ENCODE peak calls at places on chromosome 5, in ten cellular contexts. K, G, A, B, Z, E, F, O, P and J are unnamed samples.

GRCh38 chr5:36199620-36200019 is 42.1 kb downstream of the NADK2 start:
- DNase-seq in K (peak; percentile 17), G (no peak), A (no peak), B (no peak), Z (no peak), E (no peak), F (no peak), O (no peak), P (no peak), J (peak; percentile 82)

GRCh38 chr5:1367149-1367548 is 22.2 kb upstream of the CLPTM1L start:
- DNase-seq in K (no peak), G (peak; percentile 31), A (no peak), B (no peak), Z (no peak), E (no peak), F (no peak), O (no peak), P (no peak), J (no peak)

GRCh38 chr5:133944263-133945230 is 23.9 kb downstream of the C5orf15 start:
- DNase-seq in K (peak; percentile 72), G (no peak), A (peak; percentile 52), B (peak; percentile 40), Z (no peak), E (peak; percentile 41), F (peak; percentile 65), O (no peak), P (peak; percentile 85), J (peak; percentile 67)

GRCh38 chr5:81164936-81165335 is 68.2 kb upstream of the CKMT2 start:
- DNase-seq in K (no peak), G (peak; percentile 53), A (no peak), B (peak; percentile 11), Z (no peak), E (no peak), F (no peak), O (no peak), P (no peak), J (peak; percentile 31)

GRCh38 chr5:10162468-10162867 is 87.2 kb downstream of the ATPSCKMT start:
- DNase-seq in K (no peak), G (no peak), A (no peak), B (no peak), Z (no peak), E (no peak), F (peak; percentile 86), O (no peak), P (no peak), J (no peak)

GRCh38 chr5:139410121-139410885 is 6.4 kb upstream of the SPATA24 start:
- DNase-seq in K (peak; percentile 67), G (no peak), A (no peak), B (no peak), Z (peak; percentile 33), E (no peak), F (no peak), O (no peak), P (no peak), J (no peak)

GRCh38 chr5:127313847-127314473 is 23.4 kb downstream of the MEGF10 start:
- DNase-seq in K (peak; percentile 73), G (peak; percentile 82), A (no peak), B (peak; percentile 62), Z (peak; percentile 68), E (peak; percentile 34), F (peak; percentile 56), O (peak; percentile 50), P (peak; percentile 89), J (peak; percentile 70)

GRCh38 chr5:84718377-84718776 is 333.7 kb upstream of the EDIL3 start:
- DNase-seq in K (no peak), G (no peak), A (no peak), B (no peak), Z (no peak), E (no peak), F (no peak), O (no peak), P (no peak), J (peak; percentile 8)

GRCh38 chr5:102296229-102296817 is at the start of gene SLCO4C1:
- DNase-seq in K (peak; percentile 53), G (peak; percentile 85), A (peak; percentile 76), B (peak; percentile 12), Z (peak; percentile 72), E (peak; percentile 71), F (no peak), O (no peak), P (peak; percentile 95), J (peak; percentile 52)

GRCh38 chr5:83577036-83577636 is 105.6 kb downstream of the VCAN start:
- DNase-seq in K (no peak), G (no peak), A (no peak), B (peak; percentile 90), Z (no peak), E (no peak), F (no peak), O (no peak), P (no peak), J (no peak)

GRCh38 chr5:107502711-107503110 is 168.0 kb downstream of the EFNA5 start:
- DNase-seq in K (no peak), G (peak; percentile 25), A (no peak), B (no peak), Z (no peak), E (no peak), F (no peak), O (no peak), P (no peak), J (no peak)

GRCh38 chr5:28737682-28738081 is 1699.3 kb upstream of the CDH9 start:
- DNase-seq in K (no peak), G (no peak), A (no peak), B (no peak), Z (no peak), E (no peak), F (no peak), O (no peak), P (no peak), J (no peak)

GRCh38 chr5:74422671-74423070 is 217.9 kb downstream of the ENC1 start:
- DNase-seq in K (no peak), G (no peak), A (no peak), B (no peak), Z (no peak), E (no peak), F (no peak), O (no peak), P (no peak), J (no peak)

GRCh38 chr5:73031839-73032238 is 76.0 kb downstream of the FCHO2 start:
- DNase-seq in K (peak; percentile 84), G (peak; percentile 8), A (no peak), B (peak; percentile 91), Z (no peak), E (peak; percentile 39), F (no peak), O (no peak), P (no peak), J (peak; percentile 24)

GRCh38 chr5:98913911-98914310 is 14.9 kb downstream of the CHD1 start:
- DNase-seq in K (no peak), G (no peak), A (no peak), B (no peak), Z (no peak), E (no peak), F (no peak), O (no peak), P (no peak), J (no peak)

GRCh38 chr5:170347022-170347421 is 42.1 kb downstream of the KCNMB1 start:
- DNase-seq in K (no peak), G (no peak), A (no peak), B (no peak), Z (peak; percentile 54), E (no peak), F (no peak), O (no peak), P (peak; percentile 43), J (no peak)

GRCh38 chr5:107402881-107403280 is 267.9 kb downstream of the EFNA5 start:
- DNase-seq in K (no peak), G (no peak), A (no peak), B (no peak), Z (no peak), E (no peak), F (no peak), O (no peak), P (no peak), J (no peak)

GRCh38 chr5:113487411-113487778 is 858 bp downstream of the MCC start:
- DNase-seq in K (peak; percentile 49), G (peak; percentile 82), A (peak; percentile 18), B (no peak), Z (no peak), E (no peak), F (no peak), O (no peak), P (no peak), J (peak; percentile 24)

GRCh38 chr5:40236001-40236400 is 443.7 kb upstream of the PTGER4 start:
- DNase-seq in K (no peak), G (no peak), A (no peak), B (no peak), Z (no peak), E (no peak), F (no peak), O (no peak), P (no peak), J (no peak)

GRCh38 chr5:95804765-95805539 is 17.6 kb downstream of the GLRX start:
- DNase-seq in K (no peak), G (no peak), A (no peak), B (no peak), Z (no peak), E (no peak), F (no peak), O (no peak), P (no peak), J (no peak)

GRCh38 chr5:11468334-11469039 is 435.8 kb downstream of the CTNND2 start:
- DNase-seq in K (peak; percentile 3), G (no peak), A (no peak), B (no peak), Z (no peak), E (no peak), F (no peak), O (no peak), P (no peak), J (no peak)

GRCh38 chr5:175123542-175123941 is 320.4 kb downstream of the DRD1 start:
- DNase-seq in K (no peak), G (no peak), A (no peak), B (no peak), Z (no peak), E (no peak), F (no peak), O (no peak), P (no peak), J (no peak)
- H3K27me3 ChIP-seq in K (no peaks in the 10 kb centered on the region), G (no peaks in the 10 kb centered on the region), A (no peaks in the 10 kb centered on the region), B (no peaks in the 10 kb centered on the region), Z (no peaks in the 10 kb centered on the region), E (no peaks in the 10 kb centered on the region), F (peaks cover 67% of the 10 kb centered on the region), O (no peaks in the 10 kb centered on the region), P (no peaks in the 10 kb centered on the region), J (no peaks in the 10 kb centered on the region)

GRCh38 chr5:138159666-138160065 is 18.8 kb downstream of the BRD8 start:
- DNase-seq in K (no peak), G (no peak), A (no peak), B (no peak), Z (no peak), E (no peak), F (no peak), O (no peak), P (no peak), J (no peak)
- H3K36me3 ChIP-seq in K (peaks cover 64% of the 10 kb centered on the region), G (peaks cover 83% of the 10 kb centered on the region), A (peaks cover 50% of the 10 kb centered on the region), B (peaks cover 72% of the 10 kb centered on the region), Z (peaks cover 90% of the 10 kb centered on the region), E (peaks cover 90% of the 10 kb centered on the region), F (peaks cover 87% of the 10 kb centered on the region), O (peaks cover 91% of the 10 kb centered on the region), P (peaks cover 80% of the 10 kb centered on the region), J (peaks cover 76% of the 10 kb centered on the region)

GRCh38 chr5:37837101-37838032 is 2.5 kb downstream of the GDNF start:
- DNase-seq in K (peak; percentile 95), G (peak; percentile 99), A (peak; percentile 65), B (peak; percentile 70), Z (peak; percentile 91), E (peak; percentile 76), F (peak; percentile 69), O (peak; percentile 37), P (peak; percentile 90), J (peak; percentile 79)
- H3K27me3 ChIP-seq in K (no peaks in the 10 kb centered on the region), G (no peaks in the 10 kb centered on the region), A (peaks cover 38% of the 10 kb centered on the region), B (peaks cover 18% of the 10 kb centered on the region), Z (peaks cover 6% of the 10 kb centered on the region), E (peaks cover 99% of the 10 kb centered on the region), F (peaks cover 61% of the 10 kb centered on the region), O (peaks cover 4% of the 10 kb centered on the region), P (peaks cover 97% of the 10 kb centered on the region), J (peaks cover 100% of the 10 kb centered on the region)

GRCh38 chr5:14738050-14738449 is 73.5 kb downstream of the OTULIN start:
- DNase-seq in K (no peak), G (no peak), A (no peak), B (no peak), Z (no peak), E (no peak), F (no peak), O (no peak), P (no peak), J (no peak)
- H3K36me3 ChIP-seq in K (peaks cover 14% of the 10 kb centered on the region), G (peaks cover 83% of the 10 kb centered on the region), A (no peaks in the 10 kb centered on the region), B (peaks cover 17% of the 10 kb centered on the region), Z (peaks cover 26% of the 10 kb centered on the region), E (peaks cover 73% of the 10 kb centered on the region), F (peaks cover 43% of the 10 kb centered on the region), O (peaks cover 42% of the 10 kb centered on the region), P (no peaks in the 10 kb centered on the region), J (no peaks in the 10 kb centered on the region)